ENCODE peak calls at places on chromosomes 7 and 10, in seven cellular contexts. N is Peyer's patch, K is gastrocnemius medialis, Y is transverse colon, Z is heart left ventricle, G is neural progenitor cell, P is lower lobe of right lung. Q is an unnamed sample. For H3K4me1, the result is how much of the 10 kb centered on the place peaks cover.

GRCh38 chr7:80537091-80537490 is 25.2 kb upstream of the GNAT3 start:
- DNase-seq in N (no peak), K (no peak), Y (no peak), Z (no peak), G (no peak), P (no peak), Q (no peak)

GRCh38 chr10:118101501-118101900 is 54.8 kb upstream of the RAB11FIP2 start:
- DNase-seq in N (no peak), K (no peak), Y (no peak), Z (no peak), G (no peak), P (no peak), Q (no peak)

GRCh38 chr10:132614431-132615341 is 77.1 kb downstream of the INPP5A start:
- DNase-seq in N (no peak), K (no peak), Y (no peak), Z (no peak), G (no peak), P (no peak), Q (peak)

GRCh38 chr7:99601656-99602310 is 3.7 kb downstream of the TMEM225B start:
- DNase-seq in N (no peak), K (no peak), Y (no peak), Z (no peak), G (peak), P (no peak), Q (no peak)

GRCh38 chr7:2019693-2020511 is 212.8 kb downstream of the MAD1L1 start:
- DNase-seq in N (peak), K (no peak), Y (peak), Z (peak), G (no peak), P (peak), Q (peak)

GRCh38 chr10:129047001-129047400 is 420.0 kb upstream of the MGMT start:
- DNase-seq in N (no peak), K (no peak), Y (no peak), Z (no peak), G (no peak), P (no peak), Q (no peak)

GRCh38 chr7:10475940-10476641 is 497.6 kb upstream of the PHF14 start:
- DNase-seq in N (no peak), K (no peak), Y (no peak), Z (no peak), G (peak), P (no peak), Q (no peak)

GRCh38 chr7:102291056-102291915 is 4.6 kb downstream of the SH2B2 start:
- DNase-seq in N (peak), K (no peak), Y (no peak), Z (no peak), G (no peak), P (no peak), Q (no peak)

GRCh38 chr10:71285180-71285545 is 33.9 kb upstream of the SLC29A3 start:
- DNase-seq in N (no peak), K (no peak), Y (peak), Z (no peak), G (peak), P (no peak), Q (no peak)

GRCh38 chr10:74898201-74898976 is 72.0 kb downstream of the KAT6B start:
- DNase-seq in N (peak), K (no peak), Y (no peak), Z (no peak), G (no peak), P (no peak), Q (no peak)

GRCh38 chr7:2978403-2978802 is 65.3 kb downstream of the CARD11 start:
- DNase-seq in N (peak), K (no peak), Y (peak), Z (no peak), G (no peak), P (peak), Q (peak)

GRCh38 chr10:113960617-113961260 is 82.9 kb upstream of the ADRB1 start:
- DNase-seq in N (peak), K (no peak), Y (peak), Z (no peak), G (peak), P (peak), Q (no peak)

GRCh38 chr7:21318190-21318915 is 109.5 kb upstream of the SP4 start:
- DNase-seq in N (no peak), K (no peak), Y (no peak), Z (no peak), G (no peak), P (no peak), Q (no peak)

GRCh38 chr7:39746162-39746782 is 122.9 kb downstream of the RALA start:
- DNase-seq in N (peak), K (peak), Y (peak), Z (peak), G (peak), P (peak), Q (no peak)

GRCh38 chr10:92972066-92972870 is 88.3 kb upstream of the CYP26C1 start:
- DNase-seq in N (no peak), K (no peak), Y (peak), Z (no peak), G (no peak), P (no peak), Q (no peak)

GRCh38 chr7:102434039-102434481 is 685 bp downstream of the ORAI2 start:
- DNase-seq in N (peak), K (no peak), Y (no peak), Z (no peak), G (no peak), P (no peak), Q (no peak)

GRCh38 chr10:110647136-110647430 is 2.9 kb downstream of the RBM20 start:
- DNase-seq in N (no peak), K (no peak), Y (no peak), Z (no peak), G (no peak), P (no peak), Q (no peak)

GRCh38 chr7:132614428-132615076 is 38.3 kb upstream of the PLXNA4 start:
- DNase-seq in N (no peak), K (no peak), Y (peak), Z (peak), G (peak), P (peak), Q (peak)

GRCh38 chr10:127986543-127987466 is 79.9 kb downstream of the PTPRE start:
- DNase-seq in N (no peak), K (no peak), Y (no peak), Z (no peak), G (no peak), P (no peak), Q (no peak)

GRCh38 chr10:30125484-30125883 is 66.1 kb upstream of the JCAD start:
- DNase-seq in N (no peak), K (no peak), Y (no peak), Z (no peak), G (no peak), P (no peak), Q (no peak)

GRCh38 chr7:41256186-41256945 is 446.5 kb downstream of the INHBA start:
- DNase-seq in N (no peak), K (no peak), Y (no peak), Z (no peak), G (no peak), P (no peak), Q (no peak)

GRCh38 chr7:97118306-97118917 is 914 bp downstream of the SDHAF3 start:
- DNase-seq in N (no peak), K (no peak), Y (no peak), Z (no peak), G (no peak), P (no peak), Q (no peak)

GRCh38 chr7:976901-977325 is 1.6 kb upstream of the COX19 start:
- DNase-seq in N (no peak), K (no peak), Y (peak), Z (no peak), G (no peak), P (no peak), Q (no peak)

GRCh38 chr7:31775511-31775910 is 88.5 kb downstream of the PPP1R17 start:
- DNase-seq in N (no peak), K (no peak), Y (no peak), Z (no peak), G (peak), P (no peak), Q (no peak)

GRCh38 chr7:142759433-142759832 is 10.2 kb downstream of the PRSS1 start:
- DNase-seq in N (no peak), K (no peak), Y (no peak), Z (no peak), G (no peak), P (no peak), Q (no peak)

GRCh38 chr10:101451589-101452190 is 97.7 kb downstream of the BTRC start:
- DNase-seq in N (no peak), K (no peak), Y (no peak), Z (no peak), G (peak), P (no peak), Q (no peak)

GRCh38 chr7:150943453-150943814 is 34.7 kb downstream of the KCNH2 start:
- DNase-seq in N (no peak), K (no peak), Y (no peak), Z (peak), G (no peak), P (peak), Q (peak)

GRCh38 chr7:137810248-137810647 is 36.5 kb downstream of the DGKI start:
- DNase-seq in N (no peak), K (no peak), Y (no peak), Z (no peak), G (no peak), P (no peak), Q (no peak)

GRCh38 chr10:3873728-3874461 is 88.9 kb upstream of the KLF6 start:
- DNase-seq in N (no peak), K (no peak), Y (no peak), Z (no peak), G (peak), P (no peak), Q (no peak)

GRCh38 chr10:75982611-75983369 is 551.4 kb downstream of the LRMDA start:
- DNase-seq in N (no peak), K (no peak), Y (no peak), Z (no peak), G (no peak), P (no peak), Q (no peak)

GRCh38 chr7:2863461-2864066 is 19.5 kb upstream of the GNA12 start:
- DNase-seq in N (peak), K (peak), Y (peak), Z (peak), G (no peak), P (peak), Q (peak)

GRCh38 chr10:114404171-114405010 is at the start of gene AFAP1L2:
- DNase-seq in N (no peak), K (no peak), Y (peak), Z (peak), G (peak), P (no peak), Q (peak)

GRCh38 chr7:3300651-3301471 is at the start of gene SDK1:
- DNase-seq in N (peak), K (peak), Y (peak), Z (peak), G (peak), P (peak), Q (peak)

GRCh38 chr10:21048086-21048485 is 151.0 kb upstream of the NEBL start:
- DNase-seq in N (no peak), K (no peak), Y (no peak), Z (no peak), G (no peak), P (no peak), Q (no peak)

GRCh38 chr7:22980422-22980821 is 33.5 kb downstream of the HYCC1 start:
- DNase-seq in N (no peak), K (no peak), Y (no peak), Z (no peak), G (no peak), P (no peak), Q (no peak)

GRCh38 chr10:113319450-113319849 is 233.4 kb upstream of the HABP2 start:
- DNase-seq in N (no peak), K (no peak), Y (no peak), Z (no peak), G (no peak), P (no peak), Q (no peak)

GRCh38 chr10:113111900-113112853 is 162.1 kb downstream of the TCF7L2 start:
- DNase-seq in N (no peak), K (peak), Y (peak), Z (no peak), G (no peak), P (no peak), Q (no peak)

GRCh38 chr10:124319926-124320391 is 98.8 kb downstream of the OAT start:
- DNase-seq in N (no peak), K (no peak), Y (no peak), Z (no peak), G (no peak), P (no peak), Q (no peak)

GRCh38 chr10:127740596-127740995 is 3.6 kb downstream of the FOXI2 start:
- DNase-seq in N (no peak), K (no peak), Y (no peak), Z (no peak), G (no peak), P (no peak), Q (no peak)

GRCh38 chr7:131602304-131602993 is 46.0 kb upstream of the PODXL start:
- DNase-seq in N (no peak), K (no peak), Y (no peak), Z (no peak), G (no peak), P (no peak), Q (no peak)

GRCh38 chr7:131604841-131605279 is 48.4 kb upstream of the PODXL start:
- DNase-seq in N (no peak), K (no peak), Y (no peak), Z (no peak), G (no peak), P (no peak), Q (no peak)

GRCh38 chr7:131605280-131605878 is 49.0 kb upstream of the PODXL start:
- DNase-seq in N (no peak), K (no peak), Y (no peak), Z (no peak), G (peak), P (no peak), Q (no peak)

GRCh38 chr7:131602994-131603372 is 46.6 kb upstream of the PODXL start:
- DNase-seq in N (no peak), K (no peak), Y (no peak), Z (no peak), G (no peak), P (no peak), Q (no peak)

GRCh38 chr7:131603932-131604331 is 47.5 kb upstream of the PODXL start:
- DNase-seq in N (no peak), K (no peak), Y (no peak), Z (no peak), G (no peak), P (no peak), Q (no peak)
- H3K4me1 ChIP-seq in N (under half), K (under half), Y (under half), Z (under half), G (half or more), P (under half), Q (under half)

GRCh38 chr7:139681463-139681755 is 96.4 kb downstream of the HIPK2 start:
- DNase-seq in N (no peak), K (no peak), Y (no peak), Z (no peak), G (no peak), P (no peak), Q (no peak)

GRCh38 chr7:139679731-139680594 is 97.8 kb downstream of the HIPK2 start:
- DNase-seq in N (no peak), K (no peak), Y (no peak), Z (no peak), G (no peak), P (no peak), Q (peak)

GRCh38 chr7:139681812-139682135 is 96.0 kb downstream of the HIPK2 start:
- DNase-seq in N (no peak), K (no peak), Y (no peak), Z (no peak), G (no peak), P (no peak), Q (no peak)

GRCh38 chr7:139682136-139683013 is 95.4 kb downstream of the HIPK2 start:
- DNase-seq in N (no peak), K (no peak), Y (no peak), Z (no peak), G (no peak), P (no peak), Q (no peak)

GRCh38 chr7:139680676-139681462 is 96.9 kb downstream of the HIPK2 start:
- DNase-seq in N (no peak), K (peak), Y (no peak), Z (peak), G (no peak), P (peak), Q (peak)
- H3K4me1 ChIP-seq in N (under half), K (under half), Y (under half), Z (half or more), G (under half), P (under half), Q (half or more)

DNA sequence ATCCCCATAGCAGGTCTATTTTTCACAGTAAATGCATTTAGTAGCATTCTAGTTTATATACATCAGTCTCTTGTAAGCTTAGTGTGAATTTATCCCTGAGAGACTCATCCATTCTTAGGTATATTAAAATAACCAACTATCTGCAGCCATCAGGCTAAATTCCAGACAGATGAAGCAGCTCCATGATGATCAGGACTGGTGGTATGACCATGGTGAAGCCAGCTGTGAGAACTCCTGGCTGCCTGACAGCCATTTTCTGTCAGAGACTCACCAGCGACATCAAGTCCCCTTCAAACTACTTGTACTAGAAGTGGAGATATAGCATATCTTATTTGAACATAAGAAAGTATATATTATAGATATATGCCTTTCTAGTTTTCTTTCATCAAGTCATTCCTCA is 70.3 kb upstream of the GSDME start:
- DNase-seq in N (no peak), K (no peak), Y (no peak), Z (no peak), G (no peak), P (no peak), Q (no peak)
- H3K4me1 ChIP-seq in N (under half), K (under half), Y (under half), Z (under half), G (under half), P (under half), Q (under half)

DNA sequence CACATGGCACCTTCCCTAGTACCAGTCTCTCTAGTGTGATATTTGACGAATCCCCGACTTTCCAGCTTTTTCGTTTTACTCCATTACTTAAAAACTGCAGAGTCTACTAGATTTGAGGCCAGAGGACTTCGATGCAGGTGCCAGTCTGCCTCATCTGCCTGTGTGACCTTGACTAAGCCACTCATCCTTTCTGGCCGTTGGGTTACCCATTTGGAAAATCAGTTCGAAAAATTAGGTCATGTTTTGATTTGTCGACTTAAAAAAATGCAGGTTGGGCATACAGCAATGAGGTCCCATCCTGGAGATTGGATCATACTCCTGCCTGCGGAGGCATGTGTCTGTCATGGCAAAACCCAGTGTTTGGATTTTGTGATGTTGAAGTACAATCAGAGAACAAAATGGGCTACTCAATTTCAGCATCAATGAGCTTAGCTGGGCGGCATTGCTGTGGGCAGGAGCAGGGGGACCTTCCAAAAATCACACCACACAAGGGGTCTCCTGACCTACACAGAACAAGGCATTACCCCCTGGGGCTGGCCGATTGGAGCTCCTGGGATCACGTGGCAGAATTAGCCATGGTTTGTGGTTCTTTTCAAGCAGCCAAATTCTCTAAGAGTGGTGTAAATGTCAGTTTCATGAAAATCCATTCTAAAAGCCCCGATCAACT is 111.4 kb downstream of the WDR11 start:
- DNase-seq in N (no peak), K (no peak), Y (no peak), Z (no peak), G (peak), P (no peak), Q (no peak)
- H3K4me1 ChIP-seq in N (under half), K (under half), Y (under half), Z (under half), G (under half), P (under half), Q (under half)